ENCODE peak calls at places on chromosome 4, in five cellular contexts. Z is EH, U is anterior cingulate cortex, Q is NCI-H187 treated with DMSO at 0.1 percent for 48 hours, L is GM19239. R is an unnamed sample.

GRCh38 chr4:62899607-62900364 is 1509.5 kb downstream of the TECRL start:
- DNase-seq in Z (no peak), U (no peak), Q (no peak), L (no peak), R (no peak)

GRCh38 chr4:44984083-44984482 is 257.7 kb upstream of the GNPDA2 start:
- DNase-seq in Z (no peak), U (no peak), Q (no peak), L (no peak), R (no peak)

GRCh38 chr4:69577245-69577644 is 62.2 kb downstream of the UGT2A2 start:
- DNase-seq in Z (no peak), U (no peak), Q (no peak), L (no peak), R (no peak)

GRCh38 chr4:2958446-2958845 is 4.8 kb downstream of the NOP14 start:
- DNase-seq in Z (peak), U (no peak), Q (no peak), L (no peak), R (peak)

GRCh38 chr4:5027366-5027765 is 8.1 kb upstream of the CYTL1 start:
- DNase-seq in Z (no peak), U (no peak), Q (no peak), L (no peak), R (no peak)

GRCh38 chr4:26105815-26106699 is 192.0 kb downstream of the SMIM20 start:
- DNase-seq in Z (peak), U (no peak), Q (no peak), L (no peak), R (peak)

GRCh38 chr4:153115322-153116100 is 88.7 kb upstream of the TRIM2 start:
- DNase-seq in Z (peak), U (no peak), Q (no peak), L (peak), R (peak)

GRCh38 chr4:11355224-11355623 is 73.5 kb downstream of the HS3ST1 start:
- DNase-seq in Z (no peak), U (no peak), Q (no peak), L (no peak), R (no peak)

GRCh38 chr4:118783887-118784286 is 52.0 kb downstream of the SEC24D start:
- DNase-seq in Z (no peak), U (no peak), Q (no peak), L (no peak), R (no peak)

GRCh38 chr4:128686810-128687209 is 122.7 kb upstream of the JADE1 start:
- DNase-seq in Z (no peak), U (no peak), Q (no peak), L (no peak), R (no peak)

GRCh38 chr4:108393870-108394269 is 225.1 kb upstream of the LEF1 start:
- DNase-seq in Z (no peak), U (no peak), Q (no peak), L (no peak), R (no peak)

GRCh38 chr4:154032914-154033313 is 244.0 kb upstream of the SFRP2 start:
- DNase-seq in Z (no peak), U (no peak), Q (no peak), L (no peak), R (no peak)

GRCh38 chr4:186628058-186628711 is 72.8 kb upstream of the MTNR1A start:
- DNase-seq in Z (no peak), U (no peak), Q (no peak), L (no peak), R (no peak)

GRCh38 chr4:122539861-122540465 is 80.9 kb downstream of the IL21 start:
- DNase-seq in Z (peak), U (no peak), Q (no peak), L (no peak), R (no peak)

GRCh38 chr4:112523008-112523440 is 7.0 kb upstream of the NEUROG2 start:
- DNase-seq in Z (no peak), U (no peak), Q (no peak), L (no peak), R (peak)

GRCh38 chr4:18935956-18936355 is 914.4 kb upstream of the LCORL start:
- DNase-seq in Z (no peak), U (peak), Q (no peak), L (no peak), R (no peak)